ENCODE peak calls at places on chromosomes 6 and 20, in five cellular contexts. C is heart left ventricle, D is cardiac fibroblast, H is adipocyte, N is HCT116. Z is an unnamed sample.

GRCh38 chr6:80527552-80528052 is 421.1 kb downstream of the BCKDHB start:
- DNase-seq in C (no peak), H (no peak), D (no peak), N (no peak), Z (no peak)

GRCh38 chr6:82959385-82959941 is 106.2 kb downstream of the UBE3D start:
- DNase-seq in C (no peak), H (no peak), D (no peak), N (no peak), Z (no peak)

GRCh38 chr20:3011752-3012151 is 31.7 kb upstream of the GNRH2 start:
- DNase-seq in N (no peak), C (no peak), D (no peak), H (no peak), Z (no peak)

GRCh38 chr6:148343383-148343782 is 745 bp downstream of the SASH1 start:
- DNase-seq in H (peak), C (no peak), D (peak), N (no peak), Z (no peak)

GRCh38 chr6:37695857-37696219 is 1.8 kb downstream of the MDGA1 start:
- DNase-seq in D (no peak), C (no peak), H (peak), N (no peak), Z (no peak)

GRCh38 chr20:44643596-44644383 is 7.7 kb downstream of the ADA start:
- DNase-seq in N (no peak), C (peak), D (peak), H (peak), Z (no peak)

GRCh38 chr20:8045946-8046345 is 26.4 kb upstream of the TMX4 start:
- DNase-seq in D (no peak), C (no peak), H (no peak), N (no peak), Z (no peak)

GRCh38 chr6:69026715-69027114 is 391.6 kb downstream of the ADGRB3 start:
- DNase-seq in C (no peak), N (no peak), D (peak), H (no peak), Z (no peak)

GRCh38 chr6:33428219-33428890 is 8.5 kb downstream of the SYNGAP1 start:
- DNase-seq in D (peak), N (no peak), H (peak), C (no peak), Z (no peak)

GRCh38 chr20:8589956-8590355 is 457.9 kb downstream of the PLCB1 start:
- DNase-seq in H (no peak), N (no peak), C (no peak), D (peak), Z (no peak)

GRCh38 chr6:111265842-111266241 is 178.5 kb downstream of the SLC16A10 start:
- DNase-seq in N (no peak), H (no peak), D (no peak), C (no peak), Z (no peak)

GRCh38 chr6:39037082-39037487 is 11.5 kb upstream of the GLP1R start:
- DNase-seq in C (no peak), N (no peak), H (no peak), D (no peak), Z (no peak)

GRCh38 chr6:45458672-45459071 is 80.9 kb upstream of the SUPT3H start:
- DNase-seq in N (no peak), D (no peak), H (no peak), C (no peak), Z (no peak)

GRCh38 chr20:50874758-50875665 is 56.2 kb downstream of the ADNP start:
- DNase-seq in D (no peak), N (no peak), H (no peak), C (no peak), Z (no peak)

GRCh38 chr20:46977204-46977603 is 82.6 kb downstream of the EYA2 start:
- DNase-seq in H (no peak), D (no peak), C (no peak), N (no peak), Z (no peak)

GRCh38 chr20:57713951-57714350 is 4.1 kb upstream of the PMEPA1 start:
- DNase-seq in C (no peak), H (no peak), N (no peak), D (no peak), Z (no peak)

GRCh38 chr20:62545271-62545670 is 69.5 kb upstream of the GATA5 start:
- DNase-seq in H (no peak), D (no peak), C (no peak), N (no peak), Z (no peak)

GRCh38 chr20:45297786-45298497 is 8.7 kb upstream of the RBPJL start:
- DNase-seq in H (no peak), C (no peak), N (no peak), D (no peak), Z (no peak)

GRCh38 chr6:36627801-36628246 is 33.7 kb downstream of the SRSF3 start:
- DNase-seq in C (peak), H (peak), N (no peak), D (peak), Z (peak)

GRCh38 chr6:106757267-106757666 is 127.9 kb downstream of the QRSL1 start:
- DNase-seq in C (no peak), H (no peak), D (no peak), N (no peak), Z (peak)

GRCh38 chr6:44493593-44493992 is 106.1 kb downstream of the CDC5L start:
- DNase-seq in D (no peak), C (no peak), H (no peak), N (no peak), Z (no peak)

GRCh38 chr20:8431538-8432434 is 299.7 kb downstream of the PLCB1 start:
- DNase-seq in D (peak), H (no peak), N (no peak), C (peak), Z (no peak)

GRCh38 chr6:167341665-167342655 is 17.1 kb downstream of the TTLL2 start:
- DNase-seq in C (no peak), N (no peak), H (no peak), D (no peak), Z (no peak)

GRCh38 chr6:87483929-87484328 is 11.2 kb downstream of the SLC35A1 start:
- DNase-seq in N (peak), H (peak), C (no peak), D (peak), Z (no peak)

GRCh38 chr6:136685540-136686108 is 106.7 kb downstream of the MAP3K5 start:
- DNase-seq in D (peak), N (peak), H (no peak), C (no peak), Z (no peak)

GRCh38 chr6:14066782-14067406 is 50.7 kb upstream of the CD83 start:
- DNase-seq in C (no peak), N (peak), D (peak), H (peak), Z (peak)

GRCh38 chr20:38645980-38646858 is 44.6 kb downstream of the ARHGAP40 start:
- DNase-seq in H (peak), N (peak), D (peak), C (peak), Z (peak)

GRCh38 chr6:121917834-121918559 is 481.5 kb upstream of the HSF2 start:
- DNase-seq in N (peak), D (peak), H (no peak), C (no peak), Z (no peak)

GRCh38 chr20:22746957-22747356 is 162.6 kb upstream of the FOXA2 start:
- DNase-seq in H (no peak), N (no peak), C (no peak), D (no peak), Z (no peak)

GRCh38 chr20:21017381-21018085 is 88.6 kb downstream of the LINC00237 start:
- DNase-seq in C (no peak), D (no peak), N (no peak), H (no peak), Z (no peak)

GRCh38 chr6:44522871-44523270 is 135.4 kb downstream of the CDC5L start:
- DNase-seq in D (no peak), N (no peak), H (no peak), C (no peak), Z (no peak)

GRCh38 chr6:13638626-13639025 is 23.5 kb downstream of the NOL7 start:
- DNase-seq in D (no peak), C (no peak), N (no peak), H (no peak), Z (no peak)

GRCh38 chr6:32972353-32973143 is 4.2 kb downstream of the BRD2 start:
- DNase-seq in H (peak), D (no peak), N (no peak), C (peak), Z (no peak)

GRCh38 chr6:152941746-152942145 is 41.1 kb downstream of the FBXO5 start:
- DNase-seq in C (no peak), D (no peak), N (no peak), H (no peak), Z (no peak)

GRCh38 chr6:167826230-167827061 is at the start of gene AFDN:
- DNase-seq in N (no peak), D (peak), C (peak), H (peak), Z (peak)

GRCh38 chr20:62641749-62642665 is at the start of gene SLCO4A1:
- DNase-seq in N (peak), C (peak), H (peak), D (peak), Z (peak)

GRCh38 chr6:36650848-36651247 is 27.7 kb upstream of the CDKN1A start:
- DNase-seq in N (no peak), C (no peak), D (no peak), H (no peak), Z (peak)

GRCh38 chr6:27156874-27157460 is 90.5 kb upstream of the PRSS16 start:
- DNase-seq in H (no peak), N (no peak), D (peak), C (no peak), Z (no peak)
- H3K4me3 ChIP-seq in H (peak), N (peak), D (peak), C (peak), Z (peak)

GRCh38 chr20:29873946-29874345 is 1383.5 kb upstream of the DEFB115 start:
- DNase-seq in H (peak), D (peak), N (no peak), C (peak), Z (no peak)
- H3K4me3 ChIP-seq in H (no peak), D (no peak), N (peak), C (no peak), Z (no peak)

GRCh38 chr20:53693265-53693871 is 99.7 kb upstream of the ZNF217 start:
- DNase-seq in N (no peak), D (no peak), C (no peak), H (no peak), Z (no peak)
- H3K4me3 ChIP-seq in N (no peak), D (no peak), C (no peak), H (no peak), Z (no peak)

GRCh38 chr20:1652104-1652503 is 5.5 kb downstream of the SIRPG start:
- DNase-seq in C (no peak), D (no peak), H (no peak), N (no peak), Z (no peak)
- H3K4me3 ChIP-seq in C (no peak), D (no peak), H (no peak), N (no peak), Z (no peak)

GRCh38 chr6:2970034-2970685 is 1.2 kb downstream of the SERPINB6 start:
- DNase-seq in C (no peak), H (no peak), N (no peak), D (peak), Z (no peak)
- H3K4me3 ChIP-seq in C (peak), H (peak), N (peak), D (peak), Z (peak)

GRCh38 chr20:63900373-63900772 is 5.4 kb downstream of the DNAJC5 start:
- DNase-seq in D (no peak), C (no peak), N (no peak), H (no peak), Z (no peak)
- H3K4me3 ChIP-seq in D (no peak), C (no peak), N (no peak), H (no peak), Z (no peak)

GRCh38 chr20:17747431-17747846 is 47.7 kb downstream of the BANF2 start:
- DNase-seq in N (peak), C (peak), D (peak), H (peak), Z (no peak)
- H3K4me3 ChIP-seq in N (peak), C (no peak), D (no peak), H (peak), Z (no peak)

GRCh38 chr6:125812394-125813231 is 21.9 kb downstream of the NCOA7 start:
- DNase-seq in N (no peak), H (peak), C (no peak), D (peak), Z (no peak)
- H3K4me3 ChIP-seq in N (no peak), H (peak), C (no peak), D (peak), Z (no peak)

GRCh38 chr6:26104457-26105108 is 17.4 kb downstream of the HFE start:
- DNase-seq in C (no peak), D (peak), N (peak), H (no peak), Z (no peak)
- H3K4me3 ChIP-seq in C (peak), D (peak), N (peak), H (peak), Z (peak)

GRCh38 chr6:163404825-163405265 is 9.7 kb upstream of the QKI start:
- DNase-seq in H (no peak), N (no peak), C (peak), D (peak), Z (no peak)

GRCh38 chr6:163405412-163406309 is 8.9 kb upstream of the QKI start:
- DNase-seq in H (peak), N (no peak), C (peak), D (peak), Z (peak)

GRCh38 chr6:163408352-163408991 is 6.0 kb upstream of the QKI start:
- DNase-seq in D (no peak), C (no peak), N (no peak), H (no peak), Z (no peak)

GRCh38 chr6:163406830-163407229 is 7.7 kb upstream of the QKI start:
- DNase-seq in C (no peak), D (no peak), N (no peak), H (no peak), Z (no peak)

GRCh38 chr6:163406320-163406719 is 8.2 kb upstream of the QKI start:
- DNase-seq in N (no peak), C (no peak), D (peak), H (no peak), Z (no peak)
- H3K4me3 ChIP-seq in N (no peak), C (peak), D (no peak), H (peak), Z (no peak)